ENCODE peak calls at places on chromosomes 5 and 9, in four cellular contexts. One of them, this sample, is unnamed.

GRCh38 chr9:124197177-124198095 is 60.3 kb upstream of the NEK6 start:
- DNase-seq in HepG2: no peak
- DNase-seq in GM12878: peak; percentile 95
- DNase-seq in K562: peak; percentile 55
- DNase-seq in this sample: no peak

GRCh38 chr9:115923903-115924668 is 229.5 kb upstream of the PAPPA start:
- DNase-seq in K562: no peak
- DNase-seq in GM12878: no peak
- DNase-seq in HepG2: peak; percentile 23
- DNase-seq in this sample: peak; percentile 67

GRCh38 chr9:78856144-78856543 is 559.2 kb downstream of the PSAT1 start:
- DNase-seq in HepG2: no peak
- DNase-seq in GM12878: no peak
- DNase-seq in K562: no peak
- DNase-seq in this sample: no peak

GRCh38 chr9:94554439-94555331 is at the start of gene PCAT7:
- DNase-seq in HepG2: peak; percentile 84
- DNase-seq in K562: peak; percentile 75
- DNase-seq in GM12878: peak; percentile 12
- DNase-seq in this sample: peak; percentile 88

GRCh38 chr5:95908799-95909198 is 52.9 kb downstream of the ELL2 start:
- DNase-seq in GM12878: no peak
- DNase-seq in HepG2: peak; percentile 93
- DNase-seq in K562: no peak
- DNase-seq in this sample: no peak

GRCh38 chr5:143061161-143061945 is 291.2 kb downstream of the ARHGAP26 start:
- DNase-seq in K562: no peak
- DNase-seq in HepG2: no peak
- DNase-seq in GM12878: no peak
- DNase-seq in this sample: no peak

GRCh38 chr9:27398982-27399653 is 102.2 kb upstream of the EQTN start:
- DNase-seq in K562: no peak
- DNase-seq in HepG2: no peak
- DNase-seq in GM12878: no peak
- DNase-seq in this sample: no peak

GRCh38 chr5:50749181-50749580 is 82.7 kb downstream of the PARP8 start:
- DNase-seq in GM12878: no peak
- DNase-seq in K562: no peak
- DNase-seq in HepG2: no peak
- DNase-seq in this sample: no peak

GRCh38 chr9:123604861-123605260 is 248.9 kb downstream of the CRB2 start:
- DNase-seq in HepG2: no peak
- DNase-seq in GM12878: no peak
- DNase-seq in K562: no peak
- DNase-seq in this sample: no peak

GRCh38 chr9:214488-215448 is at the start of gene DOCK8:
- DNase-seq in K562: peak; percentile 78
- DNase-seq in GM12878: no peak
- DNase-seq in HepG2: peak; percentile 31
- DNase-seq in this sample: peak; percentile 43

GRCh38 chr9:72173080-72173479 is 23.8 kb downstream of the GDA start:
- DNase-seq in HepG2: no peak
- DNase-seq in K562: no peak
- DNase-seq in GM12878: no peak
- DNase-seq in this sample: no peak

GRCh38 chr9:112620353-112620752 is 97.6 kb downstream of the INIP start:
- DNase-seq in GM12878: no peak
- DNase-seq in K562: no peak
- DNase-seq in HepG2: no peak
- DNase-seq in this sample: no peak
- TF ChIP-seq HDAC2 in GM12878: no peak
- TF ChIP-seq HDAC2 in K562: no peak
- TF ChIP-seq HDAC2 in HepG2: no peak
- TF ChIP-seq HDAC2 in this sample: no peak

GRCh38 chr5:155189981-155190380 is 176.4 kb downstream of the KIF4B start:
- DNase-seq in HepG2: peak; percentile 3
- DNase-seq in GM12878: no peak
- DNase-seq in K562: no peak
- DNase-seq in this sample: no peak
- TF ChIP-seq USF2 in HepG2: no peak
- TF ChIP-seq USF2 in GM12878: no peak
- TF ChIP-seq USF2 in K562: no peak
- TF ChIP-seq USF2 in this sample: no peak

GRCh38 chr5:113081881-113082546 is 105.4 kb downstream of the DCP2 start:
- DNase-seq in GM12878: no peak
- DNase-seq in K562: no peak
- DNase-seq in HepG2: no peak
- DNase-seq in this sample: no peak
- TF ChIP-seq ESRRA in GM12878: no peak
- TF ChIP-seq ESRRA in K562: no peak
- TF ChIP-seq ESRRA in HepG2: no peak
- TF ChIP-seq ESRRA in this sample: no peak

DNA sequence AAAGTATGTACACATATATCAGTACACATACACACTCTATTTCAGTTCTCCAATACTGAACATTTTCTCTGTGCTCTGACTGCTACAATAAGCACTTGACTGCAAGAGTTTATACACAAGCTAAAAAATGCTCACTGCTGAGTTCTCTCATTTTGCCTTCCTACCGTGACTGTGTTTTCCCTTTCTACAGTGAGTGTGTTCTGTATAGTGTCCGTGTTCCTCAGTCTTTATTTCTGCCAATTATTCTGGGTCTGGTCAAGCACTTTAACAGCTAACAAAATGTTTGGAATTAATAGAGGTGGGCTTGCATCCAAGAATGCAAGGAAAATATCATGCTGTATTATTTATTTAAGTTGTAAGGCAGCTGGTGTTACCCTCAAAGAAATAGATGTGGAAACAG is 217.0 kb upstream of the NREP start:
- DNase-seq in K562: no peak
- DNase-seq in GM12878: no peak
- DNase-seq in HepG2: no peak
- DNase-seq in this sample: no peak
- TF ChIP-seq HDAC2 in K562: no peak
- TF ChIP-seq HDAC2 in GM12878: no peak
- TF ChIP-seq HDAC2 in HepG2: no peak
- TF ChIP-seq HDAC2 in this sample: no peak

GRCh38 chr9:81530407-81530810 is 158.9 kb downstream of the TLE1 start:
- DNase-seq in GM12878: no peak
- DNase-seq in HepG2: no peak
- DNase-seq in K562: no peak
- DNase-seq in this sample: no peak

GRCh38 chr9:81531511-81531910 is 157.8 kb downstream of the TLE1 start:
- DNase-seq in GM12878: no peak
- DNase-seq in HepG2: no peak
- DNase-seq in K562: no peak
- DNase-seq in this sample: no peak

GRCh38 chr9:81526587-81526986 is 162.8 kb downstream of the TLE1 start:
- DNase-seq in HepG2: no peak
- DNase-seq in K562: no peak
- DNase-seq in GM12878: no peak
- DNase-seq in this sample: no peak

GRCh38 chr9:81530846-81531245 is 158.5 kb downstream of the TLE1 start:
- DNase-seq in GM12878: no peak
- DNase-seq in HepG2: no peak
- DNase-seq in K562: no peak
- DNase-seq in this sample: no peak

GRCh38 chr9:81529556-81530193 is 159.7 kb downstream of the TLE1 start:
- DNase-seq in HepG2: peak; percentile 25
- DNase-seq in K562: no peak
- DNase-seq in GM12878: no peak
- DNase-seq in this sample: peak; percentile 47
- TF ChIP-seq USF2 in HepG2: no peak
- TF ChIP-seq USF2 in K562: no peak
- TF ChIP-seq USF2 in GM12878: no peak
- TF ChIP-seq USF2 in this sample: no peak

GRCh38 chr9:121498487-121499176 is 1.0 kb downstream of the GGTA1 start:
- DNase-seq in HepG2: no peak
- DNase-seq in GM12878: no peak
- DNase-seq in K562: no peak
- DNase-seq in this sample: peak; percentile 46
- TF ChIP-seq ESRRA in HepG2: no peak
- TF ChIP-seq ESRRA in GM12878: no peak
- TF ChIP-seq ESRRA in K562: no peak
- TF ChIP-seq ESRRA in this sample: no peak

GRCh38 chr9:91951944-91952520 is 2.0 kb upstream of the ROR2 start:
- DNase-seq in HepG2: no peak
- DNase-seq in GM12878: no peak
- DNase-seq in K562: no peak
- DNase-seq in this sample: no peak
- TF ChIP-seq HDAC2 in HepG2: no peak
- TF ChIP-seq HDAC2 in GM12878: no peak
- TF ChIP-seq HDAC2 in K562: no peak
- TF ChIP-seq HDAC2 in this sample: no peak

GRCh38 chr5:133273661-133274596 is 222.1 kb downstream of the HSPA4 start:
- DNase-seq in GM12878: no peak
- DNase-seq in K562: no peak
- DNase-seq in HepG2: no peak
- DNase-seq in this sample: no peak

GRCh38 chr5:133276171-133276570 is 224.4 kb downstream of the HSPA4 start:
- DNase-seq in GM12878: no peak
- DNase-seq in HepG2: no peak
- DNase-seq in K562: no peak
- DNase-seq in this sample: no peak

GRCh38 chr5:133275631-133276030 is 223.8 kb downstream of the HSPA4 start:
- DNase-seq in HepG2: no peak
- DNase-seq in GM12878: no peak
- DNase-seq in K562: no peak
- DNase-seq in this sample: no peak

GRCh38 chr5:133271606-133272005 is 219.8 kb downstream of the HSPA4 start:
- DNase-seq in HepG2: no peak
- DNase-seq in K562: no peak
- DNase-seq in GM12878: no peak
- DNase-seq in this sample: no peak

GRCh38 chr5:133274597-133274935 is 222.8 kb downstream of the HSPA4 start:
- DNase-seq in K562: no peak
- DNase-seq in GM12878: no peak
- DNase-seq in HepG2: peak; percentile 68
- DNase-seq in this sample: no peak
- TF ChIP-seq USF2 in K562: peak; percentile 59
- TF ChIP-seq USF2 in GM12878: no peak
- TF ChIP-seq USF2 in HepG2: peak; percentile 89
- TF ChIP-seq USF2 in this sample: no peak

GRCh38 chr5:124059200-124059599 is 547.2 kb downstream of the CSNK1G3 start:
- DNase-seq in HepG2: no peak
- DNase-seq in K562: no peak
- DNase-seq in GM12878: no peak
- DNase-seq in this sample: no peak
- TF ChIP-seq ESRRA in HepG2: no peak
- TF ChIP-seq ESRRA in K562: no peak
- TF ChIP-seq ESRRA in GM12878: no peak
- TF ChIP-seq ESRRA in this sample: no peak